ENCODE peak calls at places on chromosomes 1 and 21, in four cellular contexts. One of them, this sample, is unnamed.

GRCh38 chr1:187928288-187928687 is 1099.5 kb downstream of the PLA2G4A start:
- DNase-seq in IMR-90: peak; percentile 36
- DNase-seq in cardiac muscle cell: peak; percentile 58
- DNase-seq in H1: no peak
- DNase-seq in this sample: no peak

GRCh38 chr1:174114788-174115448 is 44.4 kb upstream of the RABGAP1L start:
- DNase-seq in IMR-90: peak; percentile 40
- DNase-seq in cardiac muscle cell: peak; percentile 59
- DNase-seq in H1: peak; percentile 47
- DNase-seq in this sample: no peak

GRCh38 chr1:108747128-108747827 is 804 bp downstream of the STXBP3 start:
- DNase-seq in IMR-90: peak; percentile 84
- DNase-seq in cardiac muscle cell: peak; percentile 85
- DNase-seq in H1: peak; percentile 66
- DNase-seq in this sample: peak; percentile 67

GRCh38 chr1:39928809-39929587 is 25.9 kb upstream of the MFSD2A start:
- DNase-seq in IMR-90: no peak
- DNase-seq in cardiac muscle cell: no peak
- DNase-seq in H1: no peak
- DNase-seq in this sample: no peak

GRCh38 chr1:212179394-212180076 is 105.7 kb upstream of the PPP2R5A start:
- DNase-seq in IMR-90: peak; percentile 97
- DNase-seq in cardiac muscle cell: no peak
- DNase-seq in H1: no peak
- DNase-seq in this sample: no peak

GRCh38 chr1:209899948-209900347 is 38.1 kb upstream of the SYT14 start:
- DNase-seq in IMR-90: no peak
- DNase-seq in cardiac muscle cell: no peak
- DNase-seq in H1: peak; percentile 81
- DNase-seq in this sample: no peak

GRCh38 chr1:36321119-36321951 is 2.1 kb downstream of the EVA1B start:
- DNase-seq in IMR-90: peak; percentile 94
- DNase-seq in cardiac muscle cell: peak; percentile 92
- DNase-seq in H1: peak; percentile 91
- DNase-seq in this sample: peak; percentile 94

GRCh38 chr1:29590583-29591555 is 354.5 kb downstream of the PTPRU start:
- DNase-seq in IMR-90: peak; percentile 21
- DNase-seq in cardiac muscle cell: no peak
- DNase-seq in H1: no peak
- DNase-seq in this sample: no peak

GRCh38 chr1:30036229-30036547 is 687.2 kb downstream of the MATN1 start:
- DNase-seq in IMR-90: no peak
- DNase-seq in cardiac muscle cell: no peak
- DNase-seq in H1: no peak
- DNase-seq in this sample: no peak

GRCh38 chr1:31793586-31794285 is 22.1 kb downstream of the SPOCD1 start:
- DNase-seq in IMR-90: no peak
- DNase-seq in cardiac muscle cell: no peak
- DNase-seq in H1: no peak
- DNase-seq in this sample: no peak

GRCh38 chr1:9689971-9690381 is 38.4 kb downstream of the PIK3CD start:
- DNase-seq in IMR-90: no peak
- DNase-seq in cardiac muscle cell: peak; percentile 63
- DNase-seq in H1: peak; percentile 72
- DNase-seq in this sample: peak; percentile 54

GRCh38 chr1:157948547-157949152 is 44.8 kb upstream of the KIRREL1 start:
- DNase-seq in IMR-90: peak; percentile 42
- DNase-seq in cardiac muscle cell: peak; percentile 59
- DNase-seq in H1: no peak
- DNase-seq in this sample: no peak

GRCh38 chr1:156852414-156852874 is 6.5 kb downstream of the INSRR start:
- DNase-seq in IMR-90: peak; percentile 27
- DNase-seq in cardiac muscle cell: no peak
- DNase-seq in H1: no peak
- DNase-seq in this sample: peak; percentile 71

GRCh38 chr1:99647460-99647859 is 1.5 kb downstream of the PALMD start:
- DNase-seq in IMR-90: no peak
- DNase-seq in cardiac muscle cell: no peak
- DNase-seq in H1: no peak
- DNase-seq in this sample: no peak

GRCh38 chr1:20792177-20792576 is 5.1 kb upstream of the HP1BP3 start:
- DNase-seq in IMR-90: peak; percentile 93
- DNase-seq in cardiac muscle cell: no peak
- DNase-seq in H1: no peak
- DNase-seq in this sample: peak; percentile 38

GRCh38 chr1:34982820-34983376 is 2.2 kb downstream of the TMEM35B start:
- DNase-seq in IMR-90: no peak
- DNase-seq in cardiac muscle cell: no peak
- DNase-seq in H1: no peak
- DNase-seq in this sample: no peak

GRCh38 chr21:41360072-41360821 is 1.6 kb upstream of the MX2 start:
- DNase-seq in IMR-90: peak; percentile 26
- DNase-seq in cardiac muscle cell: peak; percentile 24
- DNase-seq in H1: no peak
- DNase-seq in this sample: no peak

GRCh38 chr21:15967661-15968060 is 237.9 kb downstream of the USP25 start:
- DNase-seq in IMR-90: peak; percentile 5
- DNase-seq in cardiac muscle cell: no peak
- DNase-seq in H1: no peak
- DNase-seq in this sample: no peak

GRCh38 chr1:204314209-204314892 is 45.4 kb downstream of the PLEKHA6 start:
- DNase-seq in IMR-90: no peak
- DNase-seq in cardiac muscle cell: no peak
- DNase-seq in H1: peak; percentile 67
- DNase-seq in this sample: no peak

GRCh38 chr1:103854279-103854678 is 104.6 kb downstream of the AMY1C start:
- DNase-seq in IMR-90: no peak
- DNase-seq in cardiac muscle cell: no peak
- DNase-seq in H1: no peak
- DNase-seq in this sample: no peak

GRCh38 chr1:65021792-65022191 is 55.4 kb upstream of the JAK1 start:
- DNase-seq in IMR-90: no peak
- DNase-seq in cardiac muscle cell: no peak
- DNase-seq in H1: no peak
- DNase-seq in this sample: no peak

GRCh38 chr21:16195896-16196443 is 466.2 kb downstream of the USP25 start:
- DNase-seq in IMR-90: no peak
- DNase-seq in cardiac muscle cell: no peak
- DNase-seq in H1: no peak
- DNase-seq in this sample: no peak

GRCh38 chr1:27940297-27940696 is 5.5 kb downstream of the SMPDL3B start:
- DNase-seq in IMR-90: no peak
- DNase-seq in cardiac muscle cell: no peak
- DNase-seq in H1: peak; percentile 73
- DNase-seq in this sample: no peak

GRCh38 chr1:40032240-40032891 is 8.2 kb upstream of the CAP1 start:
- DNase-seq in IMR-90: peak; percentile 76
- DNase-seq in cardiac muscle cell: peak; percentile 66
- DNase-seq in H1: no peak
- DNase-seq in this sample: no peak

GRCh38 chr1:11828511-11828910 is 19.1 kb downstream of the NPPA start:
- DNase-seq in IMR-90: no peak
- DNase-seq in cardiac muscle cell: no peak
- DNase-seq in H1: no peak
- DNase-seq in this sample: no peak

GRCh38 chr1:30368841-30369240 is 354.5 kb downstream of the MATN1 start:
- DNase-seq in IMR-90: no peak
- DNase-seq in cardiac muscle cell: no peak
- DNase-seq in H1: peak; percentile 33
- DNase-seq in this sample: no peak

GRCh38 chr1:216325946-216326345 is 97.3 kb downstream of the USH2A start:
- DNase-seq in IMR-90: peak; percentile 3
- DNase-seq in cardiac muscle cell: no peak
- DNase-seq in H1: no peak
- DNase-seq in this sample: no peak

GRCh38 chr1:61083014-61083798 is 845 bp downstream of the NFIA start:
- DNase-seq in IMR-90: no peak
- DNase-seq in cardiac muscle cell: peak; percentile 52
- DNase-seq in H1: peak; percentile 63
- DNase-seq in this sample: peak; percentile 59
- H3K4me3 ChIP-seq in IMR-90: peak overlapping the region; percentile 65
- H3K4me3 ChIP-seq in cardiac muscle cell: peak overlapping the region; percentile 95
- H3K4me3 ChIP-seq in H1: peak overlapping the region; percentile 65
- H3K4me3 ChIP-seq in this sample: peak overlapping the region; percentile 71

DNA sequence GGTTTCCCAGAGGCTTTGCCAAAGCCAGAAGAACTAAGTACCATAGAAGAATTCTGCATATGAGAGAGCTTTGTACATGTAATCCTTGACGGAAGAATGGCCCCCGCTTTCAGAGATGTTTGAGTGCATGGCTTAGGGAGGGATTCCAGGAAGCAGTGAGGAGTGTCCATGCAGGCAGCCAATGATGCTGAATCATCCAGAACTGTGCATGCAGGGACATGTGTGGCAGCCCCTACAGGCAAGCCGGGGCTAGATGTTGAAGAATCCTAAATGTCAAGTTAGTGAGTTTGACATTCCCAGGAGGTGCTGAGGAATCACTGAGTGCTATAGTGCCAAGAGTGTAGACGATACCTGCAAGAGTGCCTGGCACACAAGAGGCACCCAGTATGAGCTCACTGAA is 9.9 kb upstream of the HAO2 start:
- DNase-seq in IMR-90: no peak
- DNase-seq in cardiac muscle cell: no peak
- DNase-seq in H1: no peak
- DNase-seq in this sample: no peak
- TF ChIP-seq CTCF in IMR-90: no peak
- TF ChIP-seq CTCF in cardiac muscle cell: no peak
- TF ChIP-seq CTCF in H1: no peak
- TF ChIP-seq CTCF in this sample: no peak

GRCh38 chr1:18647681-18648214 is 17.1 kb downstream of the PAX7 start:
- DNase-seq in IMR-90: no peak
- DNase-seq in cardiac muscle cell: no peak
- DNase-seq in H1: no peak
- DNase-seq in this sample: no peak

GRCh38 chr1:18646776-18647410 is 16.2 kb downstream of the PAX7 start:
- DNase-seq in IMR-90: no peak
- DNase-seq in cardiac muscle cell: peak; percentile 35
- DNase-seq in H1: peak; percentile 75
- DNase-seq in this sample: no peak

GRCh38 chr1:18651727-18652126 is 21.1 kb downstream of the PAX7 start:
- DNase-seq in IMR-90: no peak
- DNase-seq in cardiac muscle cell: no peak
- DNase-seq in H1: peak; percentile 68
- DNase-seq in this sample: no peak

GRCh38 chr1:18652791-18653190 is 22.1 kb downstream of the PAX7 start:
- DNase-seq in IMR-90: no peak
- DNase-seq in cardiac muscle cell: no peak
- DNase-seq in H1: no peak
- DNase-seq in this sample: no peak

DNA sequence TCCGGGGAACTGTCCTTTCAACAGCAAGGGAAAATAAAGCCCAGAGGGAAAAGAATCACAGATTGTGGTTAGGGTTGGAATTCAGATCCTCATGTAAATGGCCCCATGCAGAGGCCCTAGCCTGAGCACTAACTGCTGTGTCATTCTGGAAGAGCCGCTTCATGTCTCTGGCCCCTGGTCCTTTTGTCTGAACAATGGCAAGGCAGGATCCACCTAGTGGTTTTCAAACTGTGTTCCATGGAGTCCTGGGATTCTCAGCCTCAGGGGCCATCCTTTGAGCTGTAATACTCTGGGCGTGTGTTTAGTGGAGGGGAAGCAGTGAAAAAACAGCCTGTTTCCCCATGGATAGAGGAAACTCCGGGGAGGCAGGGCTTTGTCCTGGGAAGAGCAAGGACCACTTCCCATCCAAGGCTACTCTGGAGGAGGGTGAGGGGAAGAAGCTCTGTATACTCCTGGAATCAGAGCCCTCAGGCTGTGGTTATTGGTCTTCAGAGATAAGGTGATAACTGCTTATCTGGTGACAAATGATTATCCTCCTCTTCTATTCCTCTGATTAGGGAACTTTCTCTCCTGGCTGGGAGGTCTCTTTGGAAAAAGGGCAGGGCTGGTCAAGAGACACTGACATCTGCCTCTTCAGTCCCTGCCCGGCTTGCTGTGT is 19.2 kb downstream of the PAX7 start:
- DNase-seq in IMR-90: no peak
- DNase-seq in cardiac muscle cell: no peak
- DNase-seq in H1: peak; percentile 54
- DNase-seq in this sample: no peak
- H3K27ac ChIP-seq in IMR-90: no peak overlapping the region
- H3K27ac ChIP-seq in cardiac muscle cell: no peak overlapping the region
- H3K27ac ChIP-seq in H1: no peak overlapping the region
- H3K27ac ChIP-seq in this sample: no peak overlapping the region

DNA sequence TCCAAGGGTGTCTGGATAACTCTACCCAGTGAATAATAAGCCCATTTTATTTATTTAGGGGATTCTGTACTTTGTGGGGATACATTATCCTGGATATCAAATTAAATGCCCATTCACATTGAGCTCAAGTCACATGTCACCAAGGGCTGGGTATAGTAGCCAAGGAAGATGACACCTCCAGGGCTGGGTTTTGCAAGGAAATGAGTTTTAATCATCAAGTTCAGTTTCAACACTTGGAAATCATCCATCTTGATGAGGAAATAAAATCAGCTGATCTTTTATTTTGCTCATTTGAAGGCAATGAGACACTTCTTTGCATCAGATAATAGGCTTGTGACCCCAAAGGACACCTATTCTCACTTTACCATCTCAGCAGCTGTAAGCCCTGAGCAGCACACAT is 80.0 kb upstream of the TNR start:
- DNase-seq in IMR-90: no peak
- DNase-seq in cardiac muscle cell: no peak
- DNase-seq in H1: no peak
- DNase-seq in this sample: no peak
- H3K4me3 ChIP-seq in IMR-90: no peak overlapping the region
- H3K4me3 ChIP-seq in cardiac muscle cell: no peak overlapping the region
- H3K4me3 ChIP-seq in H1: no peak overlapping the region
- H3K4me3 ChIP-seq in this sample: no peak overlapping the region

DNA sequence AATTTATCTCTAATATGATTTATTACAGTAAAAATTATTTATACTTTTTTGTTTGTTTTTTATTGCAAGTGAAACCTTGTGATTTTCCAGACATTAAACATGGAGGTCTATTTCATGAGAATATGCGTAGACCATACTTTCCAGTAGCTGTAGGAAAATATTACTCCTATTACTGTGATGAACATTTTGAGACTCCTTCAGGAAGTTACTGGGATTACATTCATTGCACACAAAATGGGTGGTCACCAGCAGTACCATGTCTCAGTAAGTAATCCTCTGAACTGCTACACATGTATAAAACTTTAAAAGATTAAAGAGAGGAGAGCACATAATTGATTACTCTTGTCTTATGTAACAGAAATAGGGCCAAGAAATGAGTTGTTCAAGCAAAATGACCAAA is 4.5 kb downstream of the CFHR3 start:
- DNase-seq in IMR-90: no peak
- DNase-seq in cardiac muscle cell: no peak
- DNase-seq in H1: no peak
- DNase-seq in this sample: no peak
- TF ChIP-seq CTCF in IMR-90: no peak
- TF ChIP-seq CTCF in cardiac muscle cell: no peak
- TF ChIP-seq CTCF in H1: no peak
- TF ChIP-seq CTCF in this sample: no peak

GRCh38 chr1:15882665-15883064 is 35.2 kb downstream of the SPEN start:
- DNase-seq in IMR-90: no peak
- DNase-seq in cardiac muscle cell: no peak
- DNase-seq in H1: no peak
- DNase-seq in this sample: no peak
- H3K27ac ChIP-seq in IMR-90: no peak overlapping the region
- H3K27ac ChIP-seq in cardiac muscle cell: no peak overlapping the region
- H3K27ac ChIP-seq in H1: no peak overlapping the region
- H3K27ac ChIP-seq in this sample: no peak overlapping the region

GRCh38 chr1:50420283-50420682 is 3.0 kb downstream of the DMRTA2 start:
- DNase-seq in IMR-90: no peak
- DNase-seq in cardiac muscle cell: no peak
- DNase-seq in H1: peak; percentile 49
- DNase-seq in this sample: no peak
- H3K4me3 ChIP-seq in IMR-90: no peak overlapping the region
- H3K4me3 ChIP-seq in cardiac muscle cell: no peak overlapping the region
- H3K4me3 ChIP-seq in H1: peak overlapping the region; percentile 34
- H3K4me3 ChIP-seq in this sample: no peak overlapping the region

This sample was measured in ovary.